ENCODE peak calls at places on chromosomes 16 and 17, in six cellular contexts. V, C, M, A, K and D are unnamed samples.

GRCh38 chr17:72333570-72333969 is 212.8 kb downstream of the SOX9 start:
- DNase-seq in V (no peak), C (no peak), M (no peak), A (no peak), K (no peak), D (no peak)

GRCh38 chr17:32927724-32928526 is at the start of gene TMEM98:
- DNase-seq in V (peak), C (no peak), M (no peak), A (no peak), K (peak), D (peak)

GRCh38 chr17:48173191-48173590 is 65.6 kb downstream of the SNX11 start:
- DNase-seq in V (no peak), C (no peak), M (no peak), A (no peak), K (no peak), D (no peak)

GRCh38 chr16:82936941-82937551 is 310.3 kb downstream of the CDH13 start:
- DNase-seq in V (no peak), C (peak), M (peak), A (peak), K (no peak), D (no peak)

GRCh38 chr17:4998027-4998665 is 396 bp downstream of the KIF1C start:
- DNase-seq in V (no peak), C (no peak), M (peak), A (no peak), K (no peak), D (no peak)

GRCh38 chr17:66960623-66961022 is 3.9 kb upstream of the CACNG4 start:
- DNase-seq in V (no peak), C (no peak), M (no peak), A (no peak), K (no peak), D (no peak)

GRCh38 chr16:1363501-1364041 is 11.8 kb downstream of the GNPTG start:
- DNase-seq in V (peak), C (peak), M (peak), A (peak), K (no peak), D (no peak)

GRCh38 chr17:2067048-2067452 is 12.1 kb downstream of the HIC1 start:
- DNase-seq in V (no peak), C (no peak), M (no peak), A (peak), K (no peak), D (no peak)

GRCh38 chr17:27265333-27265732 is 28.6 kb upstream of the WSB1 start:
- DNase-seq in V (no peak), C (no peak), M (no peak), A (no peak), K (no peak), D (no peak)

GRCh38 chr17:77772461-77772897 is 186.0 kb upstream of the TNRC6C start:
- DNase-seq in V (peak), C (no peak), M (peak), A (no peak), K (no peak), D (peak)

GRCh38 chr17:44007346-44008204 is 3.2 kb downstream of the NAGS start:
- DNase-seq in V (no peak), C (peak), M (peak), A (no peak), K (no peak), D (no peak)

GRCh38 chr17:28328325-28328724 is 6.9 kb downstream of the IFT20 start:
- DNase-seq in V (no peak), C (no peak), M (no peak), A (peak), K (no peak), D (no peak)

GRCh38 chr17:7930841-7931631 is 710 bp downstream of the TRAPPC1 start:
- DNase-seq in V (no peak), C (no peak), M (no peak), A (no peak), K (no peak), D (no peak)

GRCh38 chr16:9976641-9977040 is 205.6 kb downstream of the GRIN2A start:
- DNase-seq in V (no peak), C (no peak), M (no peak), A (no peak), K (peak), D (no peak)

GRCh38 chr16:59633996-59634579 is 900.0 kb upstream of the GOT2 start:
- DNase-seq in V (no peak), C (no peak), M (peak), A (peak), K (no peak), D (no peak)